ENCODE peak calls at places on chromosomes 13 and 19, in five cellular contexts. One of them, this sample, is unnamed.
A peak's percentile ranks its signal among the peaks of the same experiment; 100 is the strongest.

GRCh38 chr13:114101325-114101821 is 31.1 kb downstream of the RASA3 start:
- DNase-seq in breast epithelium: peak; percentile 52
- DNase-seq in upper lobe of right lung: peak; percentile 62
- DNase-seq in adrenal gland: no peak
- DNase-seq in suprapubic skin: peak; percentile 74
- DNase-seq in this sample: peak; percentile 23

GRCh38 chr13:41614671-41615519 is 157.5 kb downstream of the RGCC start:
- DNase-seq in suprapubic skin: no peak
- DNase-seq in breast epithelium: no peak
- DNase-seq in adrenal gland: no peak
- DNase-seq in upper lobe of right lung: no peak
- DNase-seq in this sample: no peak

GRCh38 chr13:50805805-50806204 is 37.7 kb downstream of the DLEU7 start:
- DNase-seq in suprapubic skin: no peak
- DNase-seq in upper lobe of right lung: no peak
- DNase-seq in adrenal gland: no peak
- DNase-seq in breast epithelium: no peak
- DNase-seq in this sample: no peak

GRCh38 chr19:52170863-52171320 is 529 bp downstream of the ZNF836 start:
- DNase-seq in adrenal gland: peak; percentile 16
- DNase-seq in upper lobe of right lung: peak; percentile 69
- DNase-seq in suprapubic skin: peak; percentile 75
- DNase-seq in breast epithelium: no peak
- DNase-seq in this sample: peak; percentile 27

GRCh38 chr13:113491418-113491883 is 940 bp upstream of the DCUN1D2 start:
- DNase-seq in suprapubic skin: no peak
- DNase-seq in adrenal gland: peak; percentile 53
- DNase-seq in upper lobe of right lung: no peak
- DNase-seq in breast epithelium: no peak
- DNase-seq in this sample: peak; percentile 33

GRCh38 chr19:37519890-37520289 is 13.2 kb downstream of the ZNF793 start:
- DNase-seq in upper lobe of right lung: no peak
- DNase-seq in breast epithelium: no peak
- DNase-seq in adrenal gland: no peak
- DNase-seq in suprapubic skin: no peak
- DNase-seq in this sample: no peak

GRCh38 chr13:84917252-84917878 is 881.9 kb downstream of the SLITRK6 start:
- DNase-seq in suprapubic skin: no peak
- DNase-seq in breast epithelium: no peak
- DNase-seq in upper lobe of right lung: no peak
- DNase-seq in adrenal gland: no peak
- DNase-seq in this sample: no peak

GRCh38 chr13:42946927-42947326 is 45.1 kb downstream of the EPSTI1 start:
- DNase-seq in adrenal gland: no peak
- DNase-seq in suprapubic skin: no peak
- DNase-seq in breast epithelium: no peak
- DNase-seq in upper lobe of right lung: no peak
- DNase-seq in this sample: no peak

GRCh38 chr13:70964124-70964523 is 855.9 kb upstream of the KLHL1 start:
- DNase-seq in upper lobe of right lung: no peak
- DNase-seq in suprapubic skin: no peak
- DNase-seq in adrenal gland: no peak
- DNase-seq in breast epithelium: no peak
- DNase-seq in this sample: no peak

GRCh38 chr13:106997696-106998095 is 429.8 kb upstream of the ARGLU1 start:
- DNase-seq in adrenal gland: no peak
- DNase-seq in breast epithelium: no peak
- DNase-seq in upper lobe of right lung: no peak
- DNase-seq in suprapubic skin: no peak
- DNase-seq in this sample: no peak

GRCh38 chr19:1691589-1692290 is 39.3 kb upstream of the TCF3 start:
- DNase-seq in adrenal gland: no peak
- DNase-seq in upper lobe of right lung: no peak
- DNase-seq in suprapubic skin: no peak
- DNase-seq in breast epithelium: no peak
- DNase-seq in this sample: no peak

GRCh38 chr13:41520016-41520698 is 62.8 kb downstream of the RGCC start:
- DNase-seq in adrenal gland: no peak
- DNase-seq in breast epithelium: no peak
- DNase-seq in suprapubic skin: no peak
- DNase-seq in upper lobe of right lung: no peak
- DNase-seq in this sample: no peak

GRCh38 chr19:27676877-27677276 is 1536.1 kb downstream of the UQCRFS1 start:
- DNase-seq in breast epithelium: no peak
- DNase-seq in upper lobe of right lung: no peak
- DNase-seq in suprapubic skin: peak; percentile 8
- DNase-seq in adrenal gland: no peak
- DNase-seq in this sample: no peak

GRCh38 chr13:76462003-76462402 is 424.2 kb downstream of the KCTD12 start:
- DNase-seq in breast epithelium: no peak
- DNase-seq in suprapubic skin: no peak
- DNase-seq in upper lobe of right lung: no peak
- DNase-seq in adrenal gland: no peak
- DNase-seq in this sample: no peak

DNA sequence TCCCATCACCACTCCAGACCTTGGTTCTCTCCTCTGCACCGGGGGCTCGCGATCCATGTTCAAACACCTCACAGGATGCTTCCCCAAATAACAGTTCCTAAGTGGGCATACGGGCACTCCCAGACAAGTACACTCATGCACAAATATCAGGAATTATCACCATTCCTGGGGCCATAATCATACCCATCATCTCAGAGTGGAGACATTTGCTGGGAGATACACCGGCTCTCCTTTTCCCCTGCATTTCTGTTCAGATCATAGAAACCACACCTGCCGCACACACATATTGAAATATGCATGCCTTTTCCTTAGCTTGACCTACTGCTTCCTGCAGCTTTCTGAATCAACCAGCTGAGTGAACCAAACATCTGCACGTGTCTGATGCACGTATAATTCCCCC is 33.9 kb upstream of the MBNL2 start:
- DNase-seq in suprapubic skin: no peak
- DNase-seq in breast epithelium: no peak
- DNase-seq in upper lobe of right lung: no peak
- DNase-seq in adrenal gland: no peak
- DNase-seq in this sample: no peak
- H3K4me1 ChIP-seq in suprapubic skin: no peaks in the 10 kb centered on the region
- H3K4me1 ChIP-seq in breast epithelium: no peaks in the 10 kb centered on the region
- H3K4me1 ChIP-seq in upper lobe of right lung: peaks cover 4% of the 10 kb centered on the region
- H3K4me1 ChIP-seq in adrenal gland: no peaks in the 10 kb centered on the region
- H3K4me1 ChIP-seq in this sample: no peaks in the 10 kb centered on the region

DNA sequence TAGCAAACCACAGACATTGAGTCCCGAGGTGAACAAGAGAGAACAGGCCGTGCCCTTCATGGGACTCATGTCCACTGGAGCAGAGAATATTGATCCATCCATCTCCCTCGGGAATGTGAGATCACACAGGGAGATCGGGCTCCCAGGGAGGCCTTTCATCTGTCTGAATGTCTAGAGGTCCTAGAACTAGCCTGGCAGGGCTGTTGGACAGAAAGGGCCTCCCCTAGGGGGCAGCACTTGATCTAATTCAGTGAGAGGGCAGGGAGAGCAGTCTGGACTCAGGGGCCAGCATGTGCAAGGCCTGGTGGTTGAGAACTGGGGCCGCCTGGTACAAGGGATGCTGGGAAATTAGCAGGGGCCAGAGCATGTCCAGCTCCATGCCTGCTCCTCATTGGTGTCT is 4.3 kb downstream of the RUVBL2 start:
- DNase-seq in upper lobe of right lung: no peak
- DNase-seq in suprapubic skin: no peak
- DNase-seq in breast epithelium: no peak
- DNase-seq in adrenal gland: no peak
- DNase-seq in this sample: peak; percentile 62
- TF ChIP-seq CTCF in upper lobe of right lung: peak; percentile 48
- TF ChIP-seq CTCF in suprapubic skin: no peak
- TF ChIP-seq CTCF in breast epithelium: no peak
- TF ChIP-seq CTCF in adrenal gland: no peak
- TF ChIP-seq CTCF in this sample: peak; percentile 22

DNA sequence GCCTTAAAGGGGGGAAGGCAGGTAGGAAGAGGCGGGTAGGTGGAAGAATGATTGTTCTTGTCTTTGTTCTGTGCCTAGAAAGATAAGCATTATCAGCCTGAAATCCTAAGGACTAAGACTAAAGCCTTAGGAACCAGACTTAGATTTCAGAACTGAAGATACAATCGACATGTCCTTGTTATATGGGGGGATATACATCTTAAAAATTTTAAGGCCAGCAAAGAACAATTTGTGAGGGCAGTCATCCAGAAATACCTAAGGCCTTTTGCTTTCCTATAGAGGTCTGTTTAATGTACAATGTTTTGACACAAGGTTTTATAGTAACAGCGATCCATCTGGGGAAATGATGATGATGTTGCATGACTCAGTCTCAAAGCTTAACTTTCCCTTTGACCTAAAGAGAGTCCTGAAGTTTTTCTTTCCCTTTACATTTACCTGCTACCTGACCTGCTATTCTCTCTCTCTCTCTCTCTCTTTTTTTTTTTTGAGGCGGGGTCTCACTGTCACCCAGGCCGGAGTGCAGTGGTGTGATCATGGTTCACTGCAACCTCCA is 20.2 kb upstream of the CEACAM6 start:
- DNase-seq in adrenal gland: no peak
- DNase-seq in suprapubic skin: no peak
- DNase-seq in upper lobe of right lung: no peak
- DNase-seq in breast epithelium: no peak
- DNase-seq in this sample: no peak
- H3K4me1 ChIP-seq in adrenal gland: no peaks in the 10 kb centered on the region
- H3K4me1 ChIP-seq in suprapubic skin: no peaks in the 10 kb centered on the region
- H3K4me1 ChIP-seq in upper lobe of right lung: no peaks in the 10 kb centered on the region
- H3K4me1 ChIP-seq in breast epithelium: no peaks in the 10 kb centered on the region
- H3K4me1 ChIP-seq in this sample: peaks cover 28% of the 10 kb centered on the region

DNA sequence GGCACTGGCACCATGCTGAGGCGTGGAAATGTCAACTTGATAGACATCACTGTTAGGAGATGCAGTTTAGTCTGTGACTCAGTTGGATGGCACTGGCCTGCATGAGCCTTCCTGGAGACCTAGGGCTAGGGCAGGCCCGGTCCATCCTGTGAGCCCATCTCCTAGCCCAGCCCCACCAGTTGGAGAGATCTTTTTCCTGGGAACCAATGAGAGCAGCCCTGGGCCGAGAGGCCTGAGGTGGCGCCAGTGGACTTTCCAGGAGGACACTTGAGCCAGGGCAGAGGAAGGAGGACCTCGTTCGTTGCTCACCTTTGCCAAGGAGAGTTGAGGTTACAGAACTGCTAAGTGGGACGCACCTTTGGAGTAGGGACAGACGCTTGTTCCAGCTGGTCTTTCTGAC is 100.5 kb upstream of the TEX29 start:
- DNase-seq in breast epithelium: no peak
- DNase-seq in adrenal gland: no peak
- DNase-seq in suprapubic skin: no peak
- DNase-seq in upper lobe of right lung: no peak
- DNase-seq in this sample: no peak
- TF ChIP-seq CTCF in breast epithelium: no peak
- TF ChIP-seq CTCF in adrenal gland: no peak
- TF ChIP-seq CTCF in suprapubic skin: no peak
- TF ChIP-seq CTCF in upper lobe of right lung: no peak
- TF ChIP-seq CTCF in this sample: no peak

GRCh38 chr13:29921542-29921941 is 71.1 kb upstream of the UBL3 start:
- DNase-seq in adrenal gland: no peak
- DNase-seq in breast epithelium: no peak
- DNase-seq in upper lobe of right lung: no peak
- DNase-seq in suprapubic skin: no peak
- DNase-seq in this sample: no peak
- H3K4me1 ChIP-seq in adrenal gland: peaks cover 28% of the 10 kb centered on the region
- H3K4me1 ChIP-seq in breast epithelium: peaks cover 29% of the 10 kb centered on the region
- H3K4me1 ChIP-seq in upper lobe of right lung: peaks cover 29% of the 10 kb centered on the region
- H3K4me1 ChIP-seq in suprapubic skin: peaks cover 71% of the 10 kb centered on the region
- H3K4me1 ChIP-seq in this sample: peaks cover 40% of the 10 kb centered on the region

DNA sequence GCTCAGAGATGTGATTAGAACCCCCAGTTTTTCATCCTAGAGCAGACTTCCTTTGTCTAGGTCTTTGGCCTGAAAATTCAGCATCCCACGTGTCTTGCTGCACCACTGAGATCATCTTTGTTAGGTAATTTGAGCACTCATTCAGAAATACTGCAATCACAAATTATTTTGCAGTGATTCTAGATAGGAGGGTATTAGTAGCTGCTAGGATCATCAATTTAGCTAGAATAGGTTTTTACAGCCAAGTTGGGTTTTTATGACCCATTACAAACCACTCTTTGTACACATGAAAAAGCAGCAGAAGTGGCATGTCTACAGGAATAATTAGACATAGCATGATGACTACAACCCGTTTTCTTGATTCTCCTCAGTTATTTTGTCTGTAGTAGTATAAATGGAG is 219.6 kb downstream of the GPC6 start:
- DNase-seq in adrenal gland: no peak
- DNase-seq in upper lobe of right lung: no peak
- DNase-seq in breast epithelium: no peak
- DNase-seq in suprapubic skin: no peak
- DNase-seq in this sample: no peak
- TF ChIP-seq CTCF in adrenal gland: no peak
- TF ChIP-seq CTCF in upper lobe of right lung: no peak
- TF ChIP-seq CTCF in breast epithelium: no peak
- TF ChIP-seq CTCF in suprapubic skin: no peak
- TF ChIP-seq CTCF in this sample: no peak

DNA sequence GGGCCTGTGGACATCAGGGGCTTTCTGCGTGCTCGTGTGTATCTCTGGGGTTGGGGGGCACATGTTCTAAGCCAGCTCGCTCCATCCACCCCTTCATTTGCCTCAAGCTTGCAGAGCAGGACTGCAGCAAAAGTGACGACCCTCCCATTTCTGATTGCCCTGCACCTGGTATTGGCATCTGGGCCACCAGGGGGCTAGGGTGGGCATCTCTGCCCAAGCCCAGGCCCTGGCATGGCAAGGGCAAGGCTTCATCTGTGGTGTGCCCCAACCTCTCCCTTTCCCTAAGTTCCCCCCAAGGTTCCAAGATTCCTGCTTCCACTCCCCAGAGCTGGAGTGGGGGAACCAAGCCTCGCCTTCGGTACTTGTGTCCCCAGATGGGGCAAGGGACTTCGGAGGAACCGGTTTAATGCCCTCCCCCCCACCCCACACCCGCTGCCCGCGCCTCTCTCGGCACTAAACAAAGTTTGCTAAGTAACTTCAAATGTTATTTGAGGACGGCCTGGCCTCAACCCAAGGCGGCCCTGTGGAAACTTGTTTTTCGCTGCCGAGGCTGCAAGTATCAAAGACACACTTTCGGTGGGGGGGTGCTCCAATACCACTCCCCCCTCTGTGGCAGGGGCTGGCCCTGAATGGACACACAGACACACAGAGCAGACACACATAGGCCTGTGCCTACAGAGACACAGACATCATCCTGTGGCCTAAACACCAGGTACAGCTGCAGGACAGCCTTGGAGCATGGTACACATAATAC is 12.2 kb downstream of the NFIX start:
- DNase-seq in suprapubic skin: peak; percentile 89
- DNase-seq in breast epithelium: peak; percentile 90
- DNase-seq in adrenal gland: no peak
- DNase-seq in upper lobe of right lung: peak; percentile 91
- DNase-seq in this sample: no peak
- H3K4me1 ChIP-seq in suprapubic skin: peaks cover 100% of the 10 kb centered on the region
- H3K4me1 ChIP-seq in breast epithelium: peaks cover 60% of the 10 kb centered on the region
- H3K4me1 ChIP-seq in adrenal gland: peaks cover 14% of the 10 kb centered on the region
- H3K4me1 ChIP-seq in upper lobe of right lung: peaks cover 77% of the 10 kb centered on the region
- H3K4me1 ChIP-seq in this sample: peaks cover 41% of the 10 kb centered on the region